ENCODE peak calls at places on chromosomes 4 and X, in seven cellular contexts. One of them, this sample, is unnamed.

GRCh38 chr4:36256398-36256828 is 12.1 kb upstream of the ARAP2 start:
- DNase-seq in tibial artery: no peak
- DNase-seq in AG04450: no peak
- DNase-seq in heart right ventricle: no peak
- DNase-seq in tibial nerve: no peak
- DNase-seq in AG09309: no peak
- DNase-seq in mesenchymal stem cell: no peak
- DNase-seq in this sample: no peak

GRCh38 chrX:48957477-48957826 is at the start of gene OTUD5:
- DNase-seq in tibial artery: peak; percentile 47
- DNase-seq in AG04450: no peak
- DNase-seq in heart right ventricle: peak; percentile 61
- DNase-seq in tibial nerve: peak; percentile 19
- DNase-seq in AG09309: no peak
- DNase-seq in mesenchymal stem cell: no peak
- DNase-seq in this sample: no peak

GRCh38 chrX:125005863-125006262 is 313.8 kb upstream of the TEX13C start:
- DNase-seq in tibial artery: no peak
- DNase-seq in AG04450: no peak
- DNase-seq in heart right ventricle: no peak
- DNase-seq in tibial nerve: no peak
- DNase-seq in AG09309: no peak
- DNase-seq in mesenchymal stem cell: no peak
- DNase-seq in this sample: no peak

GRCh38 chrX:137646472-137646871 is 80.5 kb downstream of the ZIC3 start:
- DNase-seq in tibial artery: no peak
- DNase-seq in AG04450: no peak
- DNase-seq in heart right ventricle: no peak
- DNase-seq in tibial nerve: no peak
- DNase-seq in AG09309: no peak
- DNase-seq in mesenchymal stem cell: no peak
- DNase-seq in this sample: no peak

GRCh38 chrX:6228720-6229119 is at the start of gene NLGN4X:
- DNase-seq in tibial artery: no peak
- DNase-seq in AG04450: no peak
- DNase-seq in heart right ventricle: no peak
- DNase-seq in tibial nerve: no peak
- DNase-seq in AG09309: no peak
- DNase-seq in mesenchymal stem cell: no peak
- DNase-seq in this sample: no peak

GRCh38 chr4:100913685-100914084 is 395.9 kb upstream of the EMCN start:
- DNase-seq in tibial artery: no peak
- DNase-seq in AG04450: no peak
- DNase-seq in heart right ventricle: no peak
- DNase-seq in tibial nerve: no peak
- DNase-seq in AG09309: no peak
- DNase-seq in mesenchymal stem cell: no peak
- DNase-seq in this sample: no peak

GRCh38 chrX:10166731-10167149 is 10.0 kb downstream of the CLCN4 start:
- DNase-seq in tibial artery: no peak
- DNase-seq in AG04450: no peak
- DNase-seq in heart right ventricle: no peak
- DNase-seq in tibial nerve: no peak
- DNase-seq in AG09309: no peak
- DNase-seq in mesenchymal stem cell: no peak
- DNase-seq in this sample: no peak

GRCh38 chr4:103171006-103171405 is 27.1 kb downstream of the CENPE start:
- DNase-seq in tibial artery: no peak
- DNase-seq in AG04450: no peak
- DNase-seq in heart right ventricle: no peak
- DNase-seq in tibial nerve: no peak
- DNase-seq in AG09309: no peak
- DNase-seq in mesenchymal stem cell: peak; percentile 11
- DNase-seq in this sample: no peak

GRCh38 chr4:99324978-99325377 is 3.8 kb upstream of the ADH1B start:
- DNase-seq in tibial artery: peak; percentile 82
- DNase-seq in AG04450: peak; percentile 70
- DNase-seq in heart right ventricle: peak; percentile 33
- DNase-seq in tibial nerve: peak; percentile 48
- DNase-seq in AG09309: no peak
- DNase-seq in mesenchymal stem cell: peak; percentile 47
- DNase-seq in this sample: no peak

GRCh38 chrX:115650916-115651315 is 89.9 kb downstream of the PLS3 start:
- DNase-seq in tibial artery: no peak
- DNase-seq in AG04450: no peak
- DNase-seq in heart right ventricle: no peak
- DNase-seq in tibial nerve: no peak
- DNase-seq in AG09309: peak; percentile 20
- DNase-seq in mesenchymal stem cell: peak; percentile 53
- DNase-seq in this sample: peak; percentile 9

GRCh38 chrX:12955882-12956703 is 18.8 kb upstream of the TMSB4X start:
- DNase-seq in tibial artery: peak; percentile 47
- DNase-seq in AG04450: no peak
- DNase-seq in heart right ventricle: peak; percentile 56
- DNase-seq in tibial nerve: no peak
- DNase-seq in AG09309: no peak
- DNase-seq in mesenchymal stem cell: peak; percentile 91
- DNase-seq in this sample: peak; percentile 66

GRCh38 chrX:15883540-15883863 is 28.9 kb upstream of the AP1S2 start:
- DNase-seq in tibial artery: no peak
- DNase-seq in AG04450: no peak
- DNase-seq in heart right ventricle: no peak
- DNase-seq in tibial nerve: no peak
- DNase-seq in AG09309: no peak
- DNase-seq in mesenchymal stem cell: no peak
- DNase-seq in this sample: no peak

GRCh38 chr4:83964996-83965541 is 429.2 kb downstream of the GPAT3 start:
- DNase-seq in tibial artery: no peak
- DNase-seq in AG04450: no peak
- DNase-seq in heart right ventricle: no peak
- DNase-seq in tibial nerve: no peak
- DNase-seq in AG09309: peak; percentile 23
- DNase-seq in mesenchymal stem cell: no peak
- DNase-seq in this sample: peak; percentile 20
- H3K4me3 ChIP-seq in tibial artery: no peak overlapping the region
- H3K4me3 ChIP-seq in AG04450: no peak overlapping the region
- H3K4me3 ChIP-seq in heart right ventricle: no peak overlapping the region
- H3K4me3 ChIP-seq in tibial nerve: no peak overlapping the region
- H3K4me3 ChIP-seq in AG09309: no peak overlapping the region
- H3K4me3 ChIP-seq in mesenchymal stem cell: no peak overlapping the region
- H3K4me3 ChIP-seq in this sample: no peak overlapping the region

GRCh38 chr4:10455133-10455532 is 2.1 kb downstream of the ZNF518B start:
- DNase-seq in tibial artery: no peak
- DNase-seq in AG04450: no peak
- DNase-seq in heart right ventricle: no peak
- DNase-seq in tibial nerve: no peak
- DNase-seq in AG09309: no peak
- DNase-seq in mesenchymal stem cell: no peak
- DNase-seq in this sample: no peak

GRCh38 chr4:10457255-10457801 is at the start of gene ZNF518B:
- DNase-seq in tibial artery: peak; percentile 38
- DNase-seq in AG04450: no peak
- DNase-seq in heart right ventricle: peak; percentile 82
- DNase-seq in tibial nerve: peak; percentile 17
- DNase-seq in AG09309: no peak
- DNase-seq in mesenchymal stem cell: peak; percentile 64
- DNase-seq in this sample: peak; percentile 42

GRCh38 chr4:10454726-10455125 is 2.5 kb downstream of the ZNF518B start:
- DNase-seq in tibial artery: no peak
- DNase-seq in AG04450: no peak
- DNase-seq in heart right ventricle: no peak
- DNase-seq in tibial nerve: no peak
- DNase-seq in AG09309: no peak
- DNase-seq in mesenchymal stem cell: no peak
- DNase-seq in this sample: no peak

GRCh38 chr4:10458190-10458589 is 964 bp upstream of the ZNF518B start:
- DNase-seq in tibial artery: no peak
- DNase-seq in AG04450: no peak
- DNase-seq in heart right ventricle: peak; percentile 22
- DNase-seq in tibial nerve: no peak
- DNase-seq in AG09309: no peak
- DNase-seq in mesenchymal stem cell: no peak
- DNase-seq in this sample: no peak

GRCh38 chr4:10456270-10457254 is 664 bp downstream of the ZNF518B start:
- DNase-seq in tibial artery: peak; percentile 32
- DNase-seq in AG04450: no peak
- DNase-seq in heart right ventricle: peak; percentile 55
- DNase-seq in tibial nerve: no peak
- DNase-seq in AG09309: no peak
- DNase-seq in mesenchymal stem cell: peak; percentile 74
- DNase-seq in this sample: peak; percentile 29
- H3K4me3 ChIP-seq in tibial artery: peak overlapping the region; percentile 67
- H3K4me3 ChIP-seq in AG04450: peak overlapping the region; percentile 66
- H3K4me3 ChIP-seq in heart right ventricle: peak overlapping the region; percentile 56
- H3K4me3 ChIP-seq in tibial nerve: peak overlapping the region; percentile 45
- H3K4me3 ChIP-seq in AG09309: peak overlapping the region; percentile 45
- H3K4me3 ChIP-seq in mesenchymal stem cell: peak overlapping the region; percentile 69
- H3K4me3 ChIP-seq in this sample: peak overlapping the region; percentile 59

GRCh38 chr4:39037491-39037825 is 5.2 kb upstream of the TMEM156 start:
- DNase-seq in tibial artery: no peak
- DNase-seq in AG04450: no peak
- DNase-seq in heart right ventricle: no peak
- DNase-seq in tibial nerve: no peak
- DNase-seq in AG09309: no peak
- DNase-seq in mesenchymal stem cell: peak; percentile 84
- DNase-seq in this sample: peak; percentile 92

GRCh38 chr4:39029752-39030694 is 2.2 kb downstream of the TMEM156 start:
- DNase-seq in tibial artery: no peak
- DNase-seq in AG04450: no peak
- DNase-seq in heart right ventricle: no peak
- DNase-seq in tibial nerve: no peak
- DNase-seq in AG09309: no peak
- DNase-seq in mesenchymal stem cell: no peak
- DNase-seq in this sample: no peak

GRCh38 chr4:39036172-39036571 is 4.0 kb upstream of the TMEM156 start:
- DNase-seq in tibial artery: no peak
- DNase-seq in AG04450: no peak
- DNase-seq in heart right ventricle: no peak
- DNase-seq in tibial nerve: no peak
- DNase-seq in AG09309: no peak
- DNase-seq in mesenchymal stem cell: peak; percentile 88
- DNase-seq in this sample: peak; percentile 93

GRCh38 chr4:39030726-39031125 is 1.5 kb downstream of the TMEM156 start:
- DNase-seq in tibial artery: no peak
- DNase-seq in AG04450: no peak
- DNase-seq in heart right ventricle: no peak
- DNase-seq in tibial nerve: no peak
- DNase-seq in AG09309: no peak
- DNase-seq in mesenchymal stem cell: no peak
- DNase-seq in this sample: peak; percentile 53

DNA sequence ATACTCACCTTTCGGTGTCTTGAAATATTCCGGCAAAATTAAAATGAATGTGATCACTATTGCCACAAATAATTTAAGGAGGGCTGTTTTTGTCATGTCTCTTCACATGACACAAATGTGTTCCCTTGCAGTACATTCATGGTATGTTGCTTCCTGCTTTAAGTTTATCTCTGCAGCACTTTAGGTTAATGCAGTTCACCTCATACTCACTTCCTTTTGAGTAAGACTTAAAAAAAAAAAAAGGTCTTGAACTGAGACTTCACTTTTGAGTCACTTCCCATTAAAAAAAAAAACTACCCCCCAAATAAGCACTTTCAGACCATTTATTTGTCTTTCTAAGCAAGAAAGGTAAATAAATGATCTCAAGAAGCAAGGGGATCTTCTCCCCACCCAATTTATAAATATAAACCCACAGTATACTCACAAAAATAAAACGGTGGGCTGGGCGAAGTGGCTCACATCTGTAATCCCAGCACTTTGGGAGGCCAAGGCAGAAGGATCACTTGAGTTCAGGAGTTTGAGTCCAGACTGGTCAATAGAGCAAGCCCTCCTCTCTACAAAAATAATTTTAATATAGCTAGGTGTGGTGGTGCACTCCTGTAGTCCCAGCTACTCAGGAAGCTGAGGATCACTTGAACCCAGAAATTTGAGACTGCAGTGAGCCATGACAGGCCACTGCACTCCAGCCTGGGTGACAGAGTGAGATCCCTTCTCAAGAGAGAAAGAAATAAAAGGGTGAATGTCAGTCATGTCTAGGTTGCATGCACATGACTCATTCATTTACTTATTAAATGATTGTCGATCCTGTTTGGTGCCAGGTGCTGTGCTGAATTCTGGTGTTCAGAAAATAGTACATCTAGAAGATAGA is at the start of gene TMEM156:
- DNase-seq in tibial artery: no peak
- DNase-seq in AG04450: no peak
- DNase-seq in heart right ventricle: no peak
- DNase-seq in tibial nerve: no peak
- DNase-seq in AG09309: no peak
- DNase-seq in mesenchymal stem cell: peak; percentile 68
- DNase-seq in this sample: peak; percentile 89
- H3K4me3 ChIP-seq in tibial artery: no peak within 1 kb of the TSS
- H3K4me3 ChIP-seq in AG04450: no peak within 1 kb of the TSS
- H3K4me3 ChIP-seq in heart right ventricle: no peak within 1 kb of the TSS
- H3K4me3 ChIP-seq in tibial nerve: no peak within 1 kb of the TSS
- H3K4me3 ChIP-seq in AG09309: no peak within 1 kb of the TSS
- H3K4me3 ChIP-seq in mesenchymal stem cell: no peak within 1 kb of the TSS
- H3K4me3 ChIP-seq in this sample: peak within 1 kb of the TSS; percentile 25

GRCh38 chr4:147737623-147738022 is 5.7 kb downstream of the ARHGAP10 start:
- DNase-seq in tibial artery: no peak
- DNase-seq in AG04450: no peak
- DNase-seq in heart right ventricle: no peak
- DNase-seq in tibial nerve: no peak
- DNase-seq in AG09309: no peak
- DNase-seq in mesenchymal stem cell: no peak
- DNase-seq in this sample: no peak

GRCh38 chr4:147735413-147736301 is 3.8 kb downstream of the ARHGAP10 start:
- DNase-seq in tibial artery: no peak
- DNase-seq in AG04450: no peak
- DNase-seq in heart right ventricle: no peak
- DNase-seq in tibial nerve: no peak
- DNase-seq in AG09309: no peak
- DNase-seq in mesenchymal stem cell: peak; percentile 49
- DNase-seq in this sample: no peak

GRCh38 chr4:147734496-147734895 is 2.6 kb downstream of the ARHGAP10 start:
- DNase-seq in tibial artery: no peak
- DNase-seq in AG04450: no peak
- DNase-seq in heart right ventricle: no peak
- DNase-seq in tibial nerve: no peak
- DNase-seq in AG09309: no peak
- DNase-seq in mesenchymal stem cell: no peak
- DNase-seq in this sample: no peak

GRCh38 chr4:147733614-147734344 is 1.9 kb downstream of the ARHGAP10 start:
- DNase-seq in tibial artery: peak; percentile 36
- DNase-seq in AG04450: no peak
- DNase-seq in heart right ventricle: no peak
- DNase-seq in tibial nerve: no peak
- DNase-seq in AG09309: no peak
- DNase-seq in mesenchymal stem cell: peak; percentile 59
- DNase-seq in this sample: peak; percentile 29

DNA sequence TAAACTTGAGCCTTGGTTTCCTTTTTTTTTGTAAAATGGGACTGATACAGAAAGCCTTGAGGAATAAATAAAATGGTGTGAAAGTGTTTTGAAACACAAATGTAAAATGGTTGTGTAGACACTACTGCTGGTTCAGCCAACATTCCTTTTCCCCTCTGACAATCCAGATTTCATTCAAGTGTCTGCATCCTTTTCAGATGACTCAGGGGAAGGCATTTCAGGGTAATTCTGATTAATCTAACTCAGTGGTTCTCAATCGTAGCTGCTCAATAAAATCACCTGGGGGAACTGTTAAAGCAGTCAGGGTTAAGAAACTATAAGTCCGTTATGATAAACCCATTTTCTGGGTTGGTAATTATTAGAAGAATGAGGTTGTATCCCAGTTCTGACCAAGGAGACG is 4.6 kb downstream of the ARHGAP10 start:
- DNase-seq in tibial artery: no peak
- DNase-seq in AG04450: no peak
- DNase-seq in heart right ventricle: no peak
- DNase-seq in tibial nerve: no peak
- DNase-seq in AG09309: no peak
- DNase-seq in mesenchymal stem cell: peak; percentile 84
- DNase-seq in this sample: peak; percentile 75
- H3K4me3 ChIP-seq in tibial artery: peak overlapping the region; percentile 82
- H3K4me3 ChIP-seq in AG04450: no peak overlapping the region
- H3K4me3 ChIP-seq in heart right ventricle: no peak overlapping the region
- H3K4me3 ChIP-seq in tibial nerve: no peak overlapping the region
- H3K4me3 ChIP-seq in AG09309: no peak overlapping the region
- H3K4me3 ChIP-seq in mesenchymal stem cell: no peak overlapping the region
- H3K4me3 ChIP-seq in this sample: no peak overlapping the region